ENCODE peak calls at places on chromosomes 11 and 22, in four cellular contexts. K, Z, D and X are unnamed samples.

GRCh38 chr11:76763573-76764348 is 19.4 kb upstream of the TSKU start:
- DNase-seq in K (peak; percentile 85), Z (no peak), D (peak; percentile 85), X (no peak)

GRCh38 chr11:29227816-29228215 is 789.0 kb downstream of the KCNA4 start:
- DNase-seq in K (no peak), Z (no peak), D (no peak), X (no peak)

GRCh38 chr11:46435679-46436078 is 44.1 kb upstream of the CHRM4 start:
- DNase-seq in K (no peak), Z (no peak), D (no peak), X (no peak)

GRCh38 chr11:84981296-84981695 is 645.8 kb downstream of the DLG2 start:
- DNase-seq in K (no peak), Z (no peak), D (no peak), X (no peak)

GRCh38 chr22:45867906-45868555 is 108.9 kb downstream of the WNT7B start:
- DNase-seq in K (no peak), Z (no peak), D (no peak), X (no peak)

GRCh38 chr11:1335264-1335810 is 25.9 kb upstream of the TOLLIP start:
- DNase-seq in K (no peak), Z (no peak), D (no peak), X (no peak)

GRCh38 chr22:32327066-32327465 is 30.6 kb upstream of the RFPL3 start:
- DNase-seq in K (no peak), Z (no peak), D (peak; percentile 51), X (no peak)

GRCh38 chr11:6856871-6857270 is 6.0 kb upstream of the OR10A2 start:
- DNase-seq in K (no peak), Z (no peak), D (no peak), X (no peak)

GRCh38 chr11:1226981-1227550 is 4.2 kb downstream of the MUC5B start:
- DNase-seq in K (no peak), Z (no peak), D (no peak), X (peak; percentile 48)

GRCh38 chr11:69089258-69089657 is 40.5 kb downstream of the TPCN2 start:
- DNase-seq in K (peak; percentile 82), Z (no peak), D (peak; percentile 17), X (no peak)

GRCh38 chr11:9858822-9859221 is 194.9 kb downstream of the SWAP70 start:
- DNase-seq in K (peak; percentile 34), Z (no peak), D (peak; percentile 55), X (no peak)

GRCh38 chr11:125371451-125371935 is 124.6 kb downstream of the FEZ1 start:
- DNase-seq in K (no peak), Z (peak; percentile 73), D (no peak), X (no peak)

GRCh38 chr11:11871991-11872401 is 30.2 kb downstream of the USP47 start:
- DNase-seq in K (no peak), Z (no peak), D (no peak), X (no peak)

GRCh38 chr11:32891657-32892354 is 805 bp upstream of the QSER1 start:
- DNase-seq in K (peak; percentile 11), Z (peak; percentile 70), D (peak; percentile 11), X (no peak)

GRCh38 chr11:73151371-73151870 is 9.3 kb upstream of the FCHSD2 start:
- DNase-seq in K (no peak), Z (no peak), D (no peak), X (no peak)

GRCh38 chr11:119094816-119095065 is 6.9 kb downstream of the DPAGT1 start:
- DNase-seq in K (peak; percentile 88), Z (peak; percentile 60), D (peak; percentile 82), X (no peak)

GRCh38 chr22:48353116-48353947 is 1474.3 kb downstream of the BRD1 start:
- DNase-seq in K (no peak), Z (no peak), D (no peak), X (no peak)

GRCh38 chr22:21873619-21874018 is 6.2 kb upstream of the MAPK1 start:
- DNase-seq in K (no peak), Z (no peak), D (no peak), X (no peak)

GRCh38 chr11:67022961-67023956 is at the start of gene SYT12:
- DNase-seq in K (no peak), Z (no peak), D (no peak), X (no peak)

GRCh38 chr22:23803001-23803819 is 16.4 kb downstream of the SMARCB1 start:
- DNase-seq in K (no peak), Z (no peak), D (no peak), X (no peak)

GRCh38 chr22:30224161-30224857 is 22.2 kb downstream of the LIF start:
- DNase-seq in K (no peak), Z (no peak), D (no peak), X (no peak)

GRCh38 chr11:61472282-61472681 is 36.3 kb upstream of the LRRC10B start:
- DNase-seq in K (peak; percentile 71), Z (no peak), D (no peak), X (no peak)

GRCh38 chr11:102924851-102925380 is 30.6 kb downstream of the MMP13 start:
- DNase-seq in K (no peak), Z (no peak), D (no peak), X (no peak)

GRCh38 chr11:20723366-20723765 is 54.0 kb downstream of the NELL1 start:
- DNase-seq in K (no peak), Z (no peak), D (no peak), X (no peak)

GRCh38 chr11:72574046-72574445 is 100.2 kb downstream of the PDE2A start:
- DNase-seq in K (no peak), Z (no peak), D (no peak), X (peak; percentile 35)

GRCh38 chr11:15918212-15918611 is 438.1 kb downstream of the SOX6 start:
- DNase-seq in K (no peak), Z (peak; percentile 83), D (no peak), X (no peak)

GRCh38 chr11:64040684-64041267 is 5.0 kb downstream of the FLRT1 start:
- DNase-seq in K (no peak), Z (no peak), D (no peak), X (no peak)

GRCh38 chr11:63491614-63492372 is 826 bp upstream of the PLAAT5 start:
- DNase-seq in K (no peak), Z (no peak), D (no peak), X (no peak)

GRCh38 chr11:78371221-78371899 is 46.3 kb downstream of the GAB2 start:
- DNase-seq in K (no peak), Z (no peak), D (no peak), X (no peak)

GRCh38 chr11:19459240-19459639 is 218.5 kb upstream of the E2F8 start:
- DNase-seq in K (no peak), Z (no peak), D (no peak), X (no peak)

GRCh38 chr22:43796567-43796966 is 15.5 kb downstream of the EFCAB6 start:
- DNase-seq in K (peak; percentile 70), Z (no peak), D (no peak), X (no peak)

GRCh38 chr22:20565761-20566160 is 58.4 kb downstream of the MED15 start:
- DNase-seq in K (no peak), Z (no peak), D (no peak), X (no peak)